ENCODE peak calls at places on chromosome 22, in nine cellular contexts. S is B cell; D is mucosa of descending colon; O is neural crest cell; N is ascending aorta; L is type B pancreatic cell; E is transverse colon; T is CD4-positive, alpha-beta T cell; Z is AG04449. G is an unnamed sample.
A peak's percentile ranks its signal among the peaks of the same experiment; 100 is the strongest.

GRCh38 chr22:31088233-31088986 is 7.3 kb downstream of the SMTN start:
- DNase-seq in S (no peak), D (no peak), O (no peak), N (no peak), L (no peak), E (no peak), T (no peak), Z (no peak), G (no peak)

GRCh38 chr22:48513929-48514328 is 1313.7 kb downstream of the BRD1 start:
- DNase-seq in S (no peak), D (no peak), O (no peak), N (no peak), L (no peak), E (no peak), T (no peak), Z (no peak), G (no peak)

GRCh38 chr22:38401336-38402084 is 53.5 kb downstream of the KCNJ4 start:
- DNase-seq in S (no peak), D (no peak), O (no peak), N (no peak), L (no peak), E (no peak), T (no peak), Z (no peak), G (no peak)

GRCh38 chr22:36156515-36157419 is 3.8 kb downstream of the APOL3 start:
- DNase-seq in S (peak; percentile 69), D (peak; percentile 67), O (no peak), N (peak; percentile 96), L (no peak), E (peak; percentile 76), T (peak; percentile 76), Z (no peak), G (peak; percentile 67)

GRCh38 chr22:37462983-37463382 is 23.2 kb downstream of the MFNG start:
- DNase-seq in S (no peak), D (no peak), O (peak; percentile 45), N (no peak), L (no peak), E (no peak), T (no peak), Z (no peak), G (no peak)

GRCh38 chr22:31977141-31977781 is 32.9 kb downstream of the YWHAH start:
- DNase-seq in S (peak; percentile 74), D (peak; percentile 92), O (peak; percentile 84), N (peak; percentile 77), L (peak; percentile 77), E (peak; percentile 91), T (peak; percentile 81), Z (no peak), G (peak; percentile 53)

GRCh38 chr22:47835726-47836125 is 1073.3 kb downstream of the TBC1D22A start:
- DNase-seq in S (no peak), D (no peak), O (no peak), N (no peak), L (no peak), E (no peak), T (no peak), Z (peak; percentile 38), G (no peak)

GRCh38 chr22:33697640-33698039 is 222.6 kb downstream of the LARGE1 start:
- DNase-seq in S (no peak), D (no peak), O (no peak), N (no peak), L (no peak), E (no peak), T (no peak), Z (peak; percentile 42), G (no peak)

GRCh38 chr22:17631076-17631565 is 2.6 kb upstream of the ATP6V1E1 start:
- DNase-seq in S (no peak), D (no peak), O (no peak), N (no peak), L (no peak), E (peak; percentile 48), T (no peak), Z (no peak), G (no peak)

GRCh38 chr22:50252081-50253045 is 1.3 kb upstream of the HDAC10 start:
- DNase-seq in S (peak; percentile 82), D (peak; percentile 87), O (peak; percentile 52), N (peak; percentile 88), L (no peak), E (peak; percentile 84), T (peak; percentile 77), Z (no peak), G (peak; percentile 65)

GRCh38 chr22:45242778-45243191 is 2.1 kb upstream of the KIAA0930 start:
- DNase-seq in S (no peak), D (peak; percentile 74), O (no peak), N (no peak), L (no peak), E (peak; percentile 56), T (no peak), Z (no peak), G (no peak)
- TF ChIP-seq CTCF in S (no peak), D (no peak), O (no peak), N (no peak), L (no peak), E (no peak), T (no peak), Z (no peak), G (no peak)

GRCh38 chr22:46537946-46538815 is 761 bp upstream of the CELSR1 start:
- DNase-seq in S (peak; percentile 31), D (no peak), O (peak; percentile 49), N (no peak), L (no peak), E (no peak), T (no peak), Z (no peak), G (no peak)
- TF ChIP-seq CTCF in S (no peak), D (no peak), O (peak; percentile 60), N (no peak), L (peak; percentile 69), E (no peak), T (no peak), Z (peak; percentile 10), G (no peak)

DNA sequence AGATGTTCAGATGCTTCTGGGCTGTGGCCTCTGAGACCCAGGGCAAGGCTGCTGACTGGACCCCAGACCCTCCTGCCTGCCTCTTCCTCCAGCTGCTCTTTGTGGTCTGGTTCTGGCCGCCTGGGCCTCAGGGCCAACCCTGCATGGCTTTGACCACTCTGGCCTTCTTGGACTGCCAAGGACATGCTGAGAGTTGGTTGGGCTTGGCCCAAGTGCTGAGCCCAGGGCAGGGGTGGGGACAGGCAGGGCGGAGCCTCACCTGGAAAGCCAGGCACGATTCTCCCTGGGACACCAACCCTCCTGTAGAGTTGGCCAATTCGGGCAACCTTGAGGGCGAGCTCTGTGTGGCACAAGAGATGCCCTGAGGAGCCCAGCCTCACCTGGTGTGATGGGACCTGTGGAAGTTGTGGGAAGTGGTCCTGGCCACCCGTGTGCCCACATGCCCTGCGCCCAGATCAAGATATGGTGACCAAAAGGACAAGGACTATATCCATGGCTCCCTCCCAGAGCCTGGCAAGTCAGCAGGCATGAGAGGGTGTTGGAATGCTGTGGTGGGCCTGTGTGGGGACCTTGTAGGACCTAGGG is 11.6 kb downstream of the TANGO2 start:
- DNase-seq in S (no peak), D (no peak), O (no peak), N (no peak), L (no peak), E (no peak), T (no peak), Z (no peak), G (no peak)
- TF ChIP-seq CTCF in S (no peak), D (no peak), O (no peak), N (no peak), L (no peak), E (no peak), T (no peak), Z (no peak), G (no peak)

GRCh38 chr22:29727248-29727551 is 7.4 kb downstream of the CABP7 start:
- DNase-seq in S (no peak), D (no peak), O (peak; percentile 51), N (no peak), L (no peak), E (peak; percentile 21), T (no peak), Z (no peak), G (no peak)
- TF ChIP-seq CTCF in S (no peak), D (no peak), O (peak; percentile 59), N (no peak), L (peak; percentile 65), E (peak; percentile 22), T (no peak), Z (peak; percentile 69), G (no peak)

GRCh38 chr22:23563111-23563510 is 17.0 kb downstream of the IGLL1 start:
- DNase-seq in S (no peak), D (no peak), O (no peak), N (peak; percentile 22), L (no peak), E (no peak), T (peak; percentile 11), Z (no peak), G (no peak)

GRCh38 chr22:23564276-23564675 is 15.8 kb downstream of the IGLL1 start:
- DNase-seq in S (no peak), D (no peak), O (no peak), N (peak; percentile 40), L (no peak), E (no peak), T (peak; percentile 10), Z (no peak), G (no peak)

GRCh38 chr22:23566716-23567475 is 13.2 kb downstream of the IGLL1 start:
- DNase-seq in S (no peak), D (no peak), O (no peak), N (no peak), L (no peak), E (no peak), T (peak; percentile 29), Z (no peak), G (no peak)

GRCh38 chr22:23565942-23566715 is 14.0 kb downstream of the IGLL1 start:
- DNase-seq in S (peak; percentile 32), D (no peak), O (peak; percentile 64), N (peak; percentile 35), L (no peak), E (no peak), T (peak; percentile 34), Z (no peak), G (no peak)

GRCh38 chr22:23565288-23565941 is 14.7 kb downstream of the IGLL1 start:
- DNase-seq in S (peak; percentile 35), D (peak; percentile 36), O (peak; percentile 31), N (no peak), L (no peak), E (peak; percentile 27), T (peak; percentile 32), Z (no peak), G (no peak)
- TF ChIP-seq CTCF in S (no peak), D (no peak), O (peak; percentile 26), N (no peak), L (peak; percentile 27), E (no peak), T (no peak), Z (no peak), G (no peak)

DNA sequence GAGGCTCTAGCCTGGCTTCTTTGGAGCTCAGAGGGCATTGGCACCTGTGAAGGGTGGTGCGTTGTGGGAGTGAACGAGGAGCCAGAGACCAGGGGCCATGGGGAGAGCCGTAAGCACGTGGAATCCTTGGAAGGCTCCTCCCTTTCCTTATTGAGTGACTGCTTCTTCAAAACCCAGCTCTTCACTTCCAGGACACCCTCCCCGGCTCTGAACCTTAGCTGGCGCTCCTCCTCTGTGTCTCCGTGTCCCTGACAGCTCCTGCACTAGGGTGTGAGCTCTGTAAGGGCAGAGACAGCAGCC is 26.3 kb downstream of the POLR3H start:
- DNase-seq in S (no peak), D (no peak), O (no peak), N (no peak), L (no peak), E (no peak), T (no peak), Z (no peak), G (no peak)
- TF ChIP-seq CTCF in S (peak; percentile 39), D (no peak), O (peak; percentile 6), N (no peak), L (peak; percentile 40), E (no peak), T (peak; percentile 48), Z (no peak), G (no peak)

GRCh38 chr22:22878801-22879674 is 8.6 kb upstream of the IGLL5 start:
- DNase-seq in S (peak; percentile 8), D (no peak), O (no peak), N (peak; percentile 15), L (peak; percentile 50), E (no peak), T (no peak), Z (no peak), G (no peak)
- TF ChIP-seq CTCF in S (no peak), D (no peak), O (no peak), N (no peak), L (no peak), E (no peak), T (no peak), Z (no peak), G (no peak)